ENCODE peak calls at places on chromosomes 16 and 17, in eight cellular contexts. One of them, this sample, is unnamed.

GRCh38 chr17:77957215-77957868 is 1.2 kb upstream of the TNRC6C start:
- DNase-seq in progenitor cell of endocrine pancreas: no peak
- DNase-seq in lower leg skin: no peak
- DNase-seq in dorsolateral prefrontal cortex: no peak
- DNase-seq in AG04449: no peak
- DNase-seq in astrocyte: peak; percentile 13
- DNase-seq in left lung: no peak
- DNase-seq in prostate gland: no peak
- DNase-seq in this sample: no peak

GRCh38 chr17:73551756-73552155 is 92.5 kb downstream of the SDK2 start:
- DNase-seq in progenitor cell of endocrine pancreas: no peak
- DNase-seq in lower leg skin: no peak
- DNase-seq in dorsolateral prefrontal cortex: no peak
- DNase-seq in AG04449: no peak
- DNase-seq in astrocyte: no peak
- DNase-seq in left lung: no peak
- DNase-seq in prostate gland: no peak
- DNase-seq in this sample: no peak

GRCh38 chr17:39822051-39822450 is 42.1 kb downstream of the IKZF3 start:
- DNase-seq in progenitor cell of endocrine pancreas: no peak
- DNase-seq in lower leg skin: no peak
- DNase-seq in dorsolateral prefrontal cortex: no peak
- DNase-seq in AG04449: no peak
- DNase-seq in astrocyte: no peak
- DNase-seq in left lung: no peak
- DNase-seq in prostate gland: no peak
- DNase-seq in this sample: no peak

GRCh38 chr16:64088838-64089237 is 1033.0 kb downstream of the CDH11 start:
- DNase-seq in progenitor cell of endocrine pancreas: no peak
- DNase-seq in lower leg skin: no peak
- DNase-seq in dorsolateral prefrontal cortex: no peak
- DNase-seq in AG04449: no peak
- DNase-seq in astrocyte: no peak
- DNase-seq in left lung: no peak
- DNase-seq in prostate gland: no peak
- DNase-seq in this sample: no peak

GRCh38 chr16:11681977-11682654 is 13.9 kb downstream of the SNN start:
- DNase-seq in progenitor cell of endocrine pancreas: no peak
- DNase-seq in lower leg skin: peak; percentile 68
- DNase-seq in dorsolateral prefrontal cortex: no peak
- DNase-seq in AG04449: no peak
- DNase-seq in astrocyte: no peak
- DNase-seq in left lung: no peak
- DNase-seq in prostate gland: no peak
- DNase-seq in this sample: no peak

GRCh38 chr17:78558181-78558850 is 18.9 kb downstream of the DNAH17 start:
- DNase-seq in progenitor cell of endocrine pancreas: no peak
- DNase-seq in lower leg skin: no peak
- DNase-seq in dorsolateral prefrontal cortex: no peak
- DNase-seq in AG04449: no peak
- DNase-seq in astrocyte: no peak
- DNase-seq in left lung: no peak
- DNase-seq in prostate gland: no peak
- DNase-seq in this sample: no peak

GRCh38 chr17:77693301-77693700 is 265.2 kb upstream of the TNRC6C start:
- DNase-seq in progenitor cell of endocrine pancreas: no peak
- DNase-seq in lower leg skin: peak; percentile 76
- DNase-seq in dorsolateral prefrontal cortex: no peak
- DNase-seq in AG04449: no peak
- DNase-seq in astrocyte: no peak
- DNase-seq in left lung: no peak
- DNase-seq in prostate gland: no peak
- DNase-seq in this sample: no peak

GRCh38 chr17:78888911-78889496 is 14.0 kb downstream of the CEP295NL start:
- DNase-seq in progenitor cell of endocrine pancreas: no peak
- DNase-seq in lower leg skin: no peak
- DNase-seq in dorsolateral prefrontal cortex: no peak
- DNase-seq in AG04449: no peak
- DNase-seq in astrocyte: no peak
- DNase-seq in left lung: no peak
- DNase-seq in prostate gland: no peak
- DNase-seq in this sample: no peak

GRCh38 chr16:56812884-56813283 is 52.1 kb upstream of the SLC12A3 start:
- DNase-seq in progenitor cell of endocrine pancreas: no peak
- DNase-seq in lower leg skin: no peak
- DNase-seq in dorsolateral prefrontal cortex: no peak
- DNase-seq in AG04449: no peak
- DNase-seq in astrocyte: peak; percentile 53
- DNase-seq in left lung: no peak
- DNase-seq in prostate gland: no peak
- DNase-seq in this sample: no peak

GRCh38 chr16:58077796-58078195 is 51.4 kb downstream of the CFAP20 start:
- DNase-seq in progenitor cell of endocrine pancreas: no peak
- DNase-seq in lower leg skin: no peak
- DNase-seq in dorsolateral prefrontal cortex: no peak
- DNase-seq in AG04449: no peak
- DNase-seq in astrocyte: no peak
- DNase-seq in left lung: no peak
- DNase-seq in prostate gland: no peak
- DNase-seq in this sample: no peak

GRCh38 chr17:21375162-21375560 is 996 bp upstream of the KCNJ12 start:
- DNase-seq in progenitor cell of endocrine pancreas: no peak
- DNase-seq in lower leg skin: no peak
- DNase-seq in dorsolateral prefrontal cortex: no peak
- DNase-seq in AG04449: no peak
- DNase-seq in astrocyte: no peak
- DNase-seq in left lung: no peak
- DNase-seq in prostate gland: no peak
- DNase-seq in this sample: no peak

GRCh38 chr16:24834459-24835335 is 11.1 kb upstream of the SLC5A11 start:
- DNase-seq in progenitor cell of endocrine pancreas: no peak
- DNase-seq in lower leg skin: no peak
- DNase-seq in dorsolateral prefrontal cortex: no peak
- DNase-seq in AG04449: no peak
- DNase-seq in astrocyte: no peak
- DNase-seq in left lung: no peak
- DNase-seq in prostate gland: peak; percentile 15
- DNase-seq in this sample: no peak

GRCh38 chr16:75250089-75250808 is 1.2 kb downstream of the BCAR1 start:
- DNase-seq in progenitor cell of endocrine pancreas: no peak
- DNase-seq in lower leg skin: no peak
- DNase-seq in dorsolateral prefrontal cortex: no peak
- DNase-seq in AG04449: no peak
- DNase-seq in astrocyte: no peak
- DNase-seq in left lung: peak; percentile 70
- DNase-seq in prostate gland: peak; percentile 31
- DNase-seq in this sample: peak; percentile 67

GRCh38 chr16:21703156-21703555 is 39.4 kb downstream of the OTOA start:
- DNase-seq in progenitor cell of endocrine pancreas: no peak
- DNase-seq in lower leg skin: no peak
- DNase-seq in dorsolateral prefrontal cortex: no peak
- DNase-seq in AG04449: no peak
- DNase-seq in astrocyte: no peak
- DNase-seq in left lung: no peak
- DNase-seq in prostate gland: no peak
- DNase-seq in this sample: no peak

GRCh38 chr16:82094942-82095540 is 60.0 kb downstream of the HSD17B2 start:
- DNase-seq in progenitor cell of endocrine pancreas: no peak
- DNase-seq in lower leg skin: no peak
- DNase-seq in dorsolateral prefrontal cortex: no peak
- DNase-seq in AG04449: no peak
- DNase-seq in astrocyte: no peak
- DNase-seq in left lung: no peak
- DNase-seq in prostate gland: no peak
- DNase-seq in this sample: no peak

GRCh38 chr17:82440377-82440981 is 10.1 kb downstream of the CYBC1 start:
- DNase-seq in progenitor cell of endocrine pancreas: no peak
- DNase-seq in lower leg skin: no peak
- DNase-seq in dorsolateral prefrontal cortex: no peak
- DNase-seq in AG04449: no peak
- DNase-seq in astrocyte: no peak
- DNase-seq in left lung: no peak
- DNase-seq in prostate gland: no peak
- DNase-seq in this sample: no peak

GRCh38 chr17:83186751-83187421 is 107.5 kb downstream of the METRNL start:
- DNase-seq in progenitor cell of endocrine pancreas: no peak
- DNase-seq in lower leg skin: peak; percentile 62
- DNase-seq in dorsolateral prefrontal cortex: no peak
- DNase-seq in AG04449: no peak
- DNase-seq in astrocyte: no peak
- DNase-seq in left lung: no peak
- DNase-seq in prostate gland: no peak
- DNase-seq in this sample: no peak

DNA sequence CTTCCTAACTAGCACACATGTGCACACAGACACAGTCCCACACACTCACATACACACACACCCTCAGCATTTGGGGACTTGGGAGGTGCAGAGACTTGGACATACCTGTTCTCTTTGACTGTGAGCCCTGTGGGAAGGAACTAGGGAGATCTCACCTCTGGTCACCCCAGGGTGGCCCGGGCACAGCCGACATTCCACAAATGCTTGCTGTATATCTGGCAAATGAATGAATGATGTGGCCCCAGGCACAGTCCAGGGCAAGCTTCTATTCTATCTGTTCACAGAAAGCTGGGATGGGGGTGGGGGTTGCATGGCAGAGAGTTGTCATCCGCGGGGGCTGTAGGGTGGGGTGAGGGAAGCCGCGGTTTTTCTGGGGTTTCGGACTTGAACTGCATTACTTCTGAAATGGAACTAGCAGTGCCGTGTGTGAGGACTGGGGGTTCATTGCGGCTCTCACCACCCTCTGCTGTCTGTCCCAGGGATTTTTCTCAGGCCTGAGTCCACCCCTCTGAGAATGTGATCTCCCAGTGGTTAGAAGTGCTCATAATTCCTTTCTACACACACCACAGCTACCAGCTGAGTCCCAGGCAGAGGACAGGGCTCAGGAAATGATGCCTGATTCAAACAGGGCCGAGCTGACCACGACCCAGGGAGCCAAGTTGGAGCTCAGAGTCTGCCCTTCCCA is 3.3 kb upstream of the RIPOR1 start:
- DNase-seq in progenitor cell of endocrine pancreas: no peak
- DNase-seq in lower leg skin: no peak
- DNase-seq in dorsolateral prefrontal cortex: no peak
- DNase-seq in AG04449: no peak
- DNase-seq in astrocyte: no peak
- DNase-seq in left lung: no peak
- DNase-seq in prostate gland: no peak
- DNase-seq in this sample: no peak
- TF ChIP-seq CTCF in progenitor cell of endocrine pancreas: no peak
- TF ChIP-seq CTCF in lower leg skin: no peak
- TF ChIP-seq CTCF in dorsolateral prefrontal cortex: no peak
- TF ChIP-seq CTCF in AG04449: peak; percentile 24
- TF ChIP-seq CTCF in astrocyte: peak; percentile 22
- TF ChIP-seq CTCF in left lung: no peak
- TF ChIP-seq CTCF in prostate gland: no peak
- TF ChIP-seq CTCF in this sample: no peak

DNA sequence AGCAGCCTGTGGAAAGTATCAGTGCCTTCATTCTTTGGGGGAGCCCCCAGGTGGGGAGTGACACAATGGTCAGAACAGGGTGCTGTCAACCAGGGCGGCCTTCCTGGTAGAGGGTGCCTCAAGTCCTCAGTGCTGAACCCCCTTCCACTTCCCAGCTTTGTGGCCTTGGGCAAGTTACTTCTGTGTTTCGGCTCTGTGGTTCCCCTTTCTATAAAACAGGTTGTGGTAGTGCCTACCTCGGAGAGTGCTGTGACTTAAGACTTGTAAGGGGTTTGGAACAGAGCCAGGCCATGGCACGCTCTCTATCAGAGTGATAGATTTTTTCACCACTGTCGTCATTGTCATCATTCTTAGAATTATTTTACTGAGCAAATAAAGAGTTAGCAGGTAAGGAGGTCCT is 141.1 kb downstream of the CCDC182 start:
- DNase-seq in progenitor cell of endocrine pancreas: no peak
- DNase-seq in lower leg skin: no peak
- DNase-seq in dorsolateral prefrontal cortex: no peak
- DNase-seq in AG04449: no peak
- DNase-seq in astrocyte: no peak
- DNase-seq in left lung: no peak
- DNase-seq in prostate gland: peak; percentile 31
- DNase-seq in this sample: peak; percentile 58
- TF ChIP-seq CTCF in progenitor cell of endocrine pancreas: no peak
- TF ChIP-seq CTCF in lower leg skin: no peak
- TF ChIP-seq CTCF in dorsolateral prefrontal cortex: no peak
- TF ChIP-seq CTCF in AG04449: no peak
- TF ChIP-seq CTCF in astrocyte: no peak
- TF ChIP-seq CTCF in left lung: no peak
- TF ChIP-seq CTCF in prostate gland: no peak
- TF ChIP-seq CTCF in this sample: no peak

GRCh38 chr16:89958068-89958467 is 9.5 kb downstream of the DEF8 start:
- DNase-seq in progenitor cell of endocrine pancreas: no peak
- DNase-seq in lower leg skin: no peak
- DNase-seq in dorsolateral prefrontal cortex: no peak
- DNase-seq in AG04449: no peak
- DNase-seq in astrocyte: no peak
- DNase-seq in left lung: no peak
- DNase-seq in prostate gland: no peak
- DNase-seq in this sample: peak; percentile 30
- TF ChIP-seq CTCF in progenitor cell of endocrine pancreas: no peak
- TF ChIP-seq CTCF in lower leg skin: no peak
- TF ChIP-seq CTCF in dorsolateral prefrontal cortex: no peak
- TF ChIP-seq CTCF in AG04449: no peak
- TF ChIP-seq CTCF in astrocyte: no peak
- TF ChIP-seq CTCF in left lung: no peak
- TF ChIP-seq CTCF in prostate gland: no peak
- TF ChIP-seq CTCF in this sample: no peak

GRCh38 chr16:66811043-66811442 is 9.7 kb upstream of the TERB1 start:
- DNase-seq in progenitor cell of endocrine pancreas: no peak
- DNase-seq in lower leg skin: no peak
- DNase-seq in dorsolateral prefrontal cortex: no peak
- DNase-seq in AG04449: no peak
- DNase-seq in astrocyte: no peak
- DNase-seq in left lung: no peak
- DNase-seq in prostate gland: no peak
- DNase-seq in this sample: no peak

GRCh38 chr16:66809765-66810164 is 8.4 kb upstream of the TERB1 start:
- DNase-seq in progenitor cell of endocrine pancreas: no peak
- DNase-seq in lower leg skin: no peak
- DNase-seq in dorsolateral prefrontal cortex: no peak
- DNase-seq in AG04449: no peak
- DNase-seq in astrocyte: no peak
- DNase-seq in left lung: no peak
- DNase-seq in prostate gland: no peak
- DNase-seq in this sample: no peak

GRCh38 chr16:66814734-66815133 is 13.3 kb upstream of the TERB1 start:
- DNase-seq in progenitor cell of endocrine pancreas: no peak
- DNase-seq in lower leg skin: no peak
- DNase-seq in dorsolateral prefrontal cortex: no peak
- DNase-seq in AG04449: no peak
- DNase-seq in astrocyte: no peak
- DNase-seq in left lung: no peak
- DNase-seq in prostate gland: no peak
- DNase-seq in this sample: no peak

GRCh38 chr16:66810391-66810790 is 9.0 kb upstream of the TERB1 start:
- DNase-seq in progenitor cell of endocrine pancreas: no peak
- DNase-seq in lower leg skin: no peak
- DNase-seq in dorsolateral prefrontal cortex: no peak
- DNase-seq in AG04449: no peak
- DNase-seq in astrocyte: no peak
- DNase-seq in left lung: no peak
- DNase-seq in prostate gland: no peak
- DNase-seq in this sample: no peak
- TF ChIP-seq CTCF in progenitor cell of endocrine pancreas: no peak
- TF ChIP-seq CTCF in lower leg skin: no peak
- TF ChIP-seq CTCF in dorsolateral prefrontal cortex: no peak
- TF ChIP-seq CTCF in AG04449: no peak
- TF ChIP-seq CTCF in astrocyte: no peak
- TF ChIP-seq CTCF in left lung: no peak
- TF ChIP-seq CTCF in prostate gland: no peak
- TF ChIP-seq CTCF in this sample: no peak